ENCODE peak calls at places on chromosome 19, in seven cellular contexts. One of them, this sample, is unnamed.

GRCh38 chr19:6239401-6239844 is 40.4 kb downstream of the MLLT1 start:
- DNase-seq in body of pancreas: no peak
- DNase-seq in Peyer's patch: no peak
- DNase-seq in tibial nerve: no peak
- DNase-seq in A549: no peak
- DNase-seq in ovary: peak
- DNase-seq in suprapubic skin: no peak
- DNase-seq in this sample: no peak

GRCh38 chr19:48511800-48512503 is at the start of gene LMTK3:
- DNase-seq in tibial nerve: no peak
- DNase-seq in A549: peak
- DNase-seq in body of pancreas: peak
- DNase-seq in suprapubic skin: no peak
- DNase-seq in Peyer's patch: peak
- DNase-seq in ovary: no peak
- DNase-seq in this sample: no peak

GRCh38 chr19:7421941-7422744 is 66.7 kb downstream of the PEX11G start:
- DNase-seq in A549: no peak
- DNase-seq in Peyer's patch: no peak
- DNase-seq in tibial nerve: no peak
- DNase-seq in ovary: no peak
- DNase-seq in suprapubic skin: no peak
- DNase-seq in body of pancreas: no peak
- DNase-seq in this sample: no peak

GRCh38 chr19:4633140-4633967 is 6.0 kb upstream of the TNFAIP8L1 start:
- DNase-seq in body of pancreas: peak
- DNase-seq in ovary: no peak
- DNase-seq in suprapubic skin: no peak
- DNase-seq in tibial nerve: no peak
- DNase-seq in A549: peak
- DNase-seq in Peyer's patch: no peak
- DNase-seq in this sample: no peak

GRCh38 chr19:41930926-41931592 is 2.8 kb upstream of the ERFL start:
- DNase-seq in suprapubic skin: no peak
- DNase-seq in Peyer's patch: no peak
- DNase-seq in A549: no peak
- DNase-seq in body of pancreas: no peak
- DNase-seq in ovary: no peak
- DNase-seq in tibial nerve: no peak
- DNase-seq in this sample: no peak

GRCh38 chr19:42286349-42287016 is 15.4 kb upstream of the PRR19 start:
- DNase-seq in ovary: peak
- DNase-seq in body of pancreas: peak
- DNase-seq in tibial nerve: no peak
- DNase-seq in A549: no peak
- DNase-seq in suprapubic skin: peak
- DNase-seq in Peyer's patch: no peak
- DNase-seq in this sample: peak

GRCh38 chr19:4676955-4677731 is 7.0 kb upstream of the MYDGF start:
- DNase-seq in suprapubic skin: no peak
- DNase-seq in body of pancreas: peak
- DNase-seq in tibial nerve: no peak
- DNase-seq in A549: peak
- DNase-seq in Peyer's patch: no peak
- DNase-seq in ovary: no peak
- DNase-seq in this sample: no peak

GRCh38 chr19:9936151-9937000 is at the start of gene OLFM2:
- DNase-seq in body of pancreas: peak
- DNase-seq in tibial nerve: no peak
- DNase-seq in A549: no peak
- DNase-seq in ovary: peak
- DNase-seq in suprapubic skin: no peak
- DNase-seq in Peyer's patch: no peak
- DNase-seq in this sample: no peak

GRCh38 chr19:42293539-42293938 is 8.4 kb upstream of the PRR19 start:
- DNase-seq in A549: no peak
- DNase-seq in suprapubic skin: no peak
- DNase-seq in body of pancreas: no peak
- DNase-seq in ovary: no peak
- DNase-seq in Peyer's patch: no peak
- DNase-seq in tibial nerve: no peak
- DNase-seq in this sample: no peak

GRCh38 chr19:16497042-16497441 is 848 bp downstream of the C19orf44 start:
- DNase-seq in suprapubic skin: no peak
- DNase-seq in Peyer's patch: no peak
- DNase-seq in A549: no peak
- DNase-seq in tibial nerve: no peak
- DNase-seq in body of pancreas: no peak
- DNase-seq in ovary: no peak
- DNase-seq in this sample: no peak

DNA sequence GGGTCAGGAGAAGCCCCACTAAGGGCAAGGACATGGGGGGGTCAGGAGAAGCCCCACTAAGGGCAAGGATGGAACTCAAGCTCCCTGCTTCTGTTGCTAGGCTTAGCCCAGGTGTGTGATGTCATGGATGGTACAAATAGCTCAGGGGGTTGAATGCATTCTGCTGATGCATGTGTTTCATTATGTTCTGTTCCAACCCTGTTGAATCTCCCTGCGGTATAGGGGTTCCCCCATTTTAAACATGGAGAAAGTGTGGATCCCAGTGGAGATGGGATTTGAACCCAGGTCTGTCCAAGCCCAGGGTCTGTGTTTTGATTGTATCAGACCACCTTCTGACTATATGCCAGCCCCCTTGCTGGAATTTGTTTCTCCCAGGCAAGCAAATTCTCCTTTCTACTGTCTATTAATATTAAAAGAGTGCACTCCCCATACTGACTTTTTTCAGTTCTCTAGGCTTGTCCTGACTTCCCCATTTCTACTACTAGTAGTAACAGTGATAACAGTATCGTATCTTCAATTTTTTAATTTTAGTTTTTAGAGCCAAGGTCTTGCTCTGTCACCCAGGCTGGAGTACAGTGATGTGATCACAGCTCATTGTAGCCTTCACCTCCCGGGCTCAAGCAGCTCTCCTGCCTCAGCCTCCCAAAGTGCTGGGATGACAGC is 6.7 kb downstream of the ZNF865 start:
- DNase-seq in body of pancreas: no peak
- DNase-seq in tibial nerve: no peak
- DNase-seq in A549: no peak
- DNase-seq in suprapubic skin: no peak
- DNase-seq in Peyer's patch: no peak
- DNase-seq in ovary: no peak
- DNase-seq in this sample: no peak
- TF ChIP-seq CTCF in body of pancreas: no peak
- TF ChIP-seq CTCF in tibial nerve: no peak
- TF ChIP-seq CTCF in A549: no peak
- TF ChIP-seq CTCF in suprapubic skin: no peak
- TF ChIP-seq CTCF in Peyer's patch: no peak
- TF ChIP-seq CTCF in ovary: no peak
- TF ChIP-seq CTCF in this sample: no peak

DNA sequence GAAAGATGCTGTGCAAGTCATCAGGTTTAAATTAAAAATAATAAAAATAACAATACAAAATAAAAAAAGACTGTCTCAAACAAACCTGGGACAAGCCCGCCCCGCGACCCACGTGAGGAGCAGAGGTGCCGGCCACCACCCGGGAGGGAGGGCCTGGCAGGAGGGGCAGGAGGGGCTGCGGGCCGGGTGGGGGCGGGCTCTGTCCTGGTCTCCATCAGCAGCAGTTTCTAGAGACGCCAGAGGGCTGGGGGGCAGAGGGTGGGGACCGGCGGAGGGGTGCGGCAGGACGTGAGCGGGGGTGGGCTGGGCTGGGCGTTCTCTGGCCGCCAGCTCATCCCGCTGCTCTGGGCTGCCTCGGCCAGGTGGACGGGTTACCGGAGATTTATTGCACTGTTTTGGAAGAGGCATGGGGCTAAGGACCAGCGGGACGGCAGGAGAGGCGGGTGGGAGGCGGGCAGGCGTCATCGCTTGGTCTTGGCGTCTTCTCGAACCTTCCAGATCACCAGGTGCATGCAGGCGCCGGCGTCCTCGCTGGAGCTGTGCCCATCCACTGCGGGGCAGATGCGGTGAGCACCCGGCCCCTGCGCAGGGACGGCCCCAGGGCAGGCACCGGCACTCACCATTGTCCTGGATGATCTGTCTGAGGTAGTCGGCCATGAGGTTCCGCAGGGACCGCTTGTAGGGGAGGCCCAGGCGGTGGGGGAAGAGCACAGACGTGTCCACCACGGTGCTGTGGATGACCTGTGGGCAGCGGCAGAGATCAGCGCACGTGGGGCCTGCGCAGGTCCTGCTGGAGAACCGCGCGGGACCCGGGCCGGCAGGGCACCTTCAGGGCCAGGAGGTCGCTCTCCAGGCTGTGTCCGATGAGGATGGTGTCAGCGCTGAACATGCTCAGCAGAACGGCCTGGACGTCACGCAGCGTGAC is 3.8 kb upstream of the ATP8B3 start:
- DNase-seq in tibial nerve: no peak
- DNase-seq in Peyer's patch: no peak
- DNase-seq in suprapubic skin: no peak
- DNase-seq in body of pancreas: no peak
- DNase-seq in ovary: peak
- DNase-seq in A549: no peak
- DNase-seq in this sample: no peak
- TF ChIP-seq POLR2A in tibial nerve: no peak
- TF ChIP-seq POLR2A in Peyer's patch: no peak
- TF ChIP-seq POLR2A in suprapubic skin: no peak
- TF ChIP-seq POLR2A in body of pancreas: no peak
- TF ChIP-seq POLR2A in ovary: no peak
- TF ChIP-seq POLR2A in A549: no peak
- TF ChIP-seq POLR2A in this sample: no peak

GRCh38 chr19:38735257-38735686 is 9.0 kb downstream of the CAPN12 start:
- DNase-seq in Peyer's patch: peak
- DNase-seq in tibial nerve: no peak
- DNase-seq in body of pancreas: peak
- DNase-seq in suprapubic skin: no peak
- DNase-seq in ovary: no peak
- DNase-seq in A549: peak
- DNase-seq in this sample: peak
- H3K4me3 ChIP-seq in Peyer's patch: peak
- H3K4me3 ChIP-seq in tibial nerve: no peak
- H3K4me3 ChIP-seq in body of pancreas: no peak
- H3K4me3 ChIP-seq in suprapubic skin: no peak
- H3K4me3 ChIP-seq in ovary: no peak
- H3K4me3 ChIP-seq in A549: peak
- H3K4me3 ChIP-seq in this sample: no peak

GRCh38 chr19:39086401-39086800 is 2.2 kb downstream of the ACP7 start:
- DNase-seq in tibial nerve: no peak
- DNase-seq in Peyer's patch: no peak
- DNase-seq in body of pancreas: no peak
- DNase-seq in A549: no peak
- DNase-seq in ovary: no peak
- DNase-seq in suprapubic skin: no peak
- DNase-seq in this sample: no peak
- TF ChIP-seq CTCF in tibial nerve: no peak
- TF ChIP-seq CTCF in Peyer's patch: no peak
- TF ChIP-seq CTCF in body of pancreas: no peak
- TF ChIP-seq CTCF in A549: no peak
- TF ChIP-seq CTCF in ovary: no peak
- TF ChIP-seq CTCF in suprapubic skin: no peak
- TF ChIP-seq CTCF in this sample: no peak

DNA sequence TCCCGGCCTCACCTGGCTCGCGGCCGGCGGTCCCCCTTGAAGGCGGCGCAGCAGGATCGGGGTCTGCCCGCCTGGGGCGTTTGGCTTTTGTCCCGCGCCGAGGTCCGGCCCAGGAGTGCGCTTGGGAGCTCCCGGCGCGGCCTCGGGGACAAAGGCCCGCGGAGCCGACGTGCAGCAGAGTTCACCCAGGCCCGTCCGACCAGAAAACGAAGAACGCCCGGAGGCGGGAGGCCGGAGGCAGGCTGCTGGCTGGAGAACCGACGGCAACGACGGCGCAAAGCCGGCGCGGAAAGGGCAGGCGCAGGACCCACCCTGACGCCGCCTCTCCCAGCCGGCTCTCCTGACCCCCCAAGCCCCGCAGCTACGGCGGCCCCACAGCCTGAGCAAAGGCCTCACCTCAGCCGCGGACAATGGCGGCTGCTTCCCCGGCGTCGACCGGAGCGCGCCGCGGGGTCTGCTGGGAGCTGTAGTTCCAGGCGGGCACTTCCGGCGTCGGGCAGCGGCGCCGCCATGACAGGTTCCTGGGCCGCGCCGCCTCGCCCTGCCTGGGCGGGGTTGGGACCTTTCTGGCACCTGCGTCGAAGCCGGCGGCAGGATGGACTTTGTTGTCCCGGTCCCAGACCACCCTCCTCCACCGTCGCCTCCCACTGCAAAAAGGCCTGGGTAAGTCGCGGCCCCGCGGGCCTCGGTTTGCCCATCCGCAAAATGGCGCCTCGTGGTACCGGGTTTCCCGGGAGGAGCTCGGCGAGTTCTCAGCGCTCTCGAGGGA is at the start of gene ZNF606:
- DNase-seq in suprapubic skin: peak
- DNase-seq in Peyer's patch: peak
- DNase-seq in tibial nerve: peak
- DNase-seq in body of pancreas: peak
- DNase-seq in A549: peak
- DNase-seq in ovary: peak
- DNase-seq in this sample: peak
- TF ChIP-seq POLR2A in suprapubic skin: peak
- TF ChIP-seq POLR2A in Peyer's patch: peak
- TF ChIP-seq POLR2A in tibial nerve: peak
- TF ChIP-seq POLR2A in body of pancreas: peak
- TF ChIP-seq POLR2A in A549: peak
- TF ChIP-seq POLR2A in ovary: peak
- TF ChIP-seq POLR2A in this sample: no peak

GRCh38 chr19:30028992-30029343 is 86.9 kb downstream of the URI1 start:
- DNase-seq in body of pancreas: no peak
- DNase-seq in A549: no peak
- DNase-seq in Peyer's patch: no peak
- DNase-seq in ovary: no peak
- DNase-seq in suprapubic skin: no peak
- DNase-seq in tibial nerve: no peak
- DNase-seq in this sample: no peak
- H3K4me3 ChIP-seq in body of pancreas: no peak
- H3K4me3 ChIP-seq in A549: no peak
- H3K4me3 ChIP-seq in Peyer's patch: no peak
- H3K4me3 ChIP-seq in ovary: no peak
- H3K4me3 ChIP-seq in suprapubic skin: no peak
- H3K4me3 ChIP-seq in tibial nerve: no peak
- H3K4me3 ChIP-seq in this sample: no peak